ENCODE peak calls at places on chromosomes 11 and 22, in eight cellular contexts. W, E, X, T, U, M, L and A are unnamed samples.

GRCh38 chr22:50061824-50062355 is 3.8 kb upstream of the TTLL8 start:
- DNase-seq in W (peak), E (no peak), X (no peak), T (no peak), U (no peak), M (no peak), L (no peak), A (no peak)

GRCh38 chr11:24855951-24856350 is 359.1 kb downstream of the LUZP2 start:
- DNase-seq in W (no peak), E (no peak), X (no peak), T (no peak), U (no peak), M (no peak), L (no peak), A (no peak)

GRCh38 chr11:118015385-118015841 is 29.2 kb downstream of the IL10RA start:
- DNase-seq in W (no peak), E (no peak), X (no peak), T (no peak), U (no peak), M (no peak), L (no peak), A (no peak)

GRCh38 chr11:36118084-36118483 is 171.1 kb downstream of the COMMD9 start:
- DNase-seq in W (no peak), E (no peak), X (no peak), T (no peak), U (no peak), M (no peak), L (no peak), A (no peak)

GRCh38 chr22:37088108-37088605 is 21.4 kb downstream of the TMPRSS6 start:
- DNase-seq in W (no peak), E (peak), X (no peak), T (no peak), U (no peak), M (no peak), L (no peak), A (no peak)

GRCh38 chr22:44407404-44408226 is 90.4 kb downstream of the RTL6 start:
- DNase-seq in W (peak), E (no peak), X (no peak), T (no peak), U (peak), M (no peak), L (peak), A (peak)

GRCh38 chr11:85889676-85890579 is 34.7 kb downstream of the CCDC83 start:
- DNase-seq in W (no peak), E (peak), X (no peak), T (no peak), U (no peak), M (peak), L (no peak), A (no peak)

GRCh38 chr11:34438529-34439507 is at the start of gene CAT:
- DNase-seq in W (peak), E (peak), X (peak), T (peak), U (peak), M (no peak), L (peak), A (peak)

GRCh38 chr11:114233755-114234154 is 62.4 kb upstream of the NNMT start:
- DNase-seq in W (no peak), E (no peak), X (no peak), T (no peak), U (no peak), M (no peak), L (no peak), A (no peak)

GRCh38 chr11:133940034-133940433 is 16.7 kb downstream of the IGSF9B start:
- DNase-seq in W (peak), E (no peak), X (no peak), T (no peak), U (no peak), M (no peak), L (no peak), A (no peak)

GRCh38 chr11:93236741-93237675 is 39.2 kb upstream of the SLC36A4 start:
- DNase-seq in W (no peak), E (peak), X (no peak), T (no peak), U (no peak), M (peak), L (no peak), A (no peak)

GRCh38 chr22:18056161-18056666 is 21.6 kb upstream of the PEX26 start:
- DNase-seq in W (peak), E (peak), X (no peak), T (no peak), U (peak), M (no peak), L (no peak), A (peak)

GRCh38 chr22:24303007-24303406 is 32.4 kb downstream of the SPECC1L start:
- DNase-seq in W (no peak), E (no peak), X (no peak), T (no peak), U (no peak), M (no peak), L (no peak), A (no peak)

GRCh38 chr11:96307748-96308133 is 35.3 kb downstream of the MAML2 start:
- DNase-seq in W (no peak), E (peak), X (no peak), T (no peak), U (no peak), M (no peak), L (no peak), A (no peak)

GRCh38 chr11:85822814-85823213 is 11.9 kb upstream of the SYTL2 start:
- DNase-seq in W (no peak), E (peak), X (no peak), T (no peak), U (no peak), M (no peak), L (no peak), A (no peak)

GRCh38 chr11:19923631-19924030 is 211.0 kb downstream of the NAV2 start:
- DNase-seq in W (no peak), E (no peak), X (no peak), T (no peak), U (no peak), M (no peak), L (no peak), A (no peak)

GRCh38 chr11:102780491-102780918 is at the start of gene MMP10:
- DNase-seq in W (no peak), E (peak), X (no peak), T (no peak), U (no peak), M (peak), L (no peak), A (no peak)